ENCODE peak calls at places on chromosomes 4 and X, in four cellular contexts. Y is GM10248, D is right lobe of liver, U is B cell. Q is an unnamed sample.

GRCh38 chr4:38615847-38616246 is 48.2 kb upstream of the KLF3 start:
- DNase-seq in D (no peak), U (no peak), Y (no peak), Q (no peak)

GRCh38 chr4:38663801-38664703 is at the start of gene KLF3:
- DNase-seq in Y (peak), U (peak), D (peak), Q (peak)

GRCh38 chr4:156915216-156915615 is 56.4 kb downstream of the PDGFC start:
- DNase-seq in Y (no peak), U (no peak), D (no peak), Q (no peak)

GRCh38 chrX:81556880-81557279 is 355.0 kb downstream of the SH3BGRL start:
- DNase-seq in D (no peak), U (no peak), Y (no peak), Q (no peak)

GRCh38 chrX:40474205-40474626 is 106.6 kb upstream of the ATP6AP2 start:
- DNase-seq in U (no peak), D (peak), Y (no peak), Q (no peak)

GRCh38 chr4:151678048-151678853 is 82.6 kb downstream of the GATB start:
- DNase-seq in D (no peak), U (no peak), Y (no peak), Q (no peak)

GRCh38 chr4:47704693-47705325 is 133.1 kb downstream of the CORIN start:
- DNase-seq in Y (peak), D (peak), U (no peak), Q (peak)

GRCh38 chr4:184375027-184375426 is 99.3 kb downstream of the IRF2 start:
- DNase-seq in D (no peak), U (no peak), Y (no peak), Q (no peak)

GRCh38 chr4:73867783-73868182 is 1.4 kb upstream of the CXCL1 start:
- DNase-seq in Y (no peak), U (no peak), D (no peak), Q (no peak)

GRCh38 chr4:121685257-121685656 is 11.5 kb downstream of the ANXA5 start:
- DNase-seq in D (no peak), Y (no peak), U (no peak), Q (no peak)

GRCh38 chr4:158446106-158446505 is 75.6 kb upstream of the RXFP1 start:
- DNase-seq in Y (no peak), D (no peak), U (no peak), Q (no peak)

DNA sequence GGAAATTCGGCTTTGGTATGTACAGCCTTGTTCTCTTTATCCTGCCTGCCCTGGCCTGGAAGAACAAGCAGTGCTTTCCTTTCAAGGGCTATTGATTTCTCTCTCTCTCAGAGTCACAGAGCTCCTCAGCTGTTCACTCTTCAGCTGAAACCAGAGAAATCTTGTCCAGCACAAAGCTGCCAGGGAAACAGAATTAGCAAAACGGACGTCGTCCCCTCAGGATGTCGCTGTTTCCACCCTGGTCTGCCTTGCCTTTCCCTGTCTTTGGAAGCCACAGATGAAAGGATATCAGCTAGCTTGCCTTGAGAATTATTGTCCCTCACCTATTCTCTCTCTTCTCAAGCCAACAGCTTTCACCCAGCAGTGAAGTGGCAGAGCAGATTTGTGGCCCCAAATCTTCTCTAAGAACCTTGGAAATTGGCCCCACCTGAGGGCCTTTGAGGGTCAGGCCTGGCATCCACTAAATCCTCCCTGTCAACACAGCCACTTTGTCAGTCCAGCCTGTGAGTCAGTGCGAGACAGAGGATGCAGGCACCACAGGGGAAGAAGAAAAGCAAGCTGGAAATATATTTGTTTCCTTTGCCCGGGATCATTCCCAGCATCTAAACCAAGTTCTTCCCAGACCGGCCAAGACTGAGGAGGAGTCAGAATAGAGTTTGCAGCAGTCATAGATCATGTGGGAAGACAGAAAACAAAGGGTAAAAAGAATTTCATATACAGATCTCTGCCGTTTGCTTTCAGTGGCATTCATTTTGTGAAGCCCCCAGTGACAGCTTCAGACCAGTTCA is 63.8 kb upstream of the MTM1 start:
- DNase-seq in Y (no peak), U (no peak), D (no peak), Q (no peak)
- TF ChIP-seq CTCF in Y (no peak), U (no peak), D (no peak), Q (no peak)

GRCh38 chr4:130333241-130333759 is 1237.3 kb downstream of the C4orf33 start:
- DNase-seq in Y (no peak), U (no peak), D (no peak), Q (no peak)

GRCh38 chr4:130335417-130336194 is 1239.7 kb downstream of the C4orf33 start:
- DNase-seq in U (no peak), D (no peak), Y (no peak), Q (no peak)

DNA sequence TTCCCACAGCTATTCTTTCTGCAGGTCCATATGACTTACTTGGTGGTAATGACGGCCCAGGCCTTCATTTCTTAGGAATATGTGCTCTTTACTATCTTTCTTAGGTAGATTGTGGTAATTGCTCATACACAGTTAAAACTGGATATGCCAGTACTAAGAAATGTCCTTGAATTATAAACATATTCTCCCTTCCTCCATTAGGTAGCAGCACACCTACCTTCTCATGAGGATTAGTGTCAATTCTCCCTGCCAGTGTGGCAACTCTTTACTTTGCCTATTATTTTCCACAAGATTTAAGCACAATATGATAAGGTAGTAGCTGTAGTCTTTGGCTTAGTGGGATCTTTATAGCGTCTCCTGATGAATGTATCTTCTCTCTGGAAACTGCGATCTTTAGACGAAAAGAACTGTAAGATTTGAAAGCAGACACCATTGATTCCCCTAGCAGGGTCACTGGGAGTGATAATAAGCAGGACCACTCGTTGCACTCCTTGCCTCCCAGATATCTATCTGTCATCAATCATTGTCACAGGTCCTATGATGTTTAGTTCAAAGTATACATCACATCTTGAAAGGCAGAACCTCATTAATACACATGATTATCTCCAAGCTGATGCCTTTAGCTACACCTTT is 1240.7 kb downstream of the C4orf33 start:
- DNase-seq in D (no peak), Y (no peak), U (no peak), Q (no peak)
- TF ChIP-seq CTCF in D (no peak), Y (peak), U (peak), Q (peak)

GRCh38 chr4:79241846-79242245 is 84.0 kb downstream of the NAA11 start:
- DNase-seq in U (no peak), Y (no peak), D (no peak), Q (no peak)
- TF ChIP-seq CTCF in U (no peak), Y (no peak), D (no peak), Q (no peak)

DNA sequence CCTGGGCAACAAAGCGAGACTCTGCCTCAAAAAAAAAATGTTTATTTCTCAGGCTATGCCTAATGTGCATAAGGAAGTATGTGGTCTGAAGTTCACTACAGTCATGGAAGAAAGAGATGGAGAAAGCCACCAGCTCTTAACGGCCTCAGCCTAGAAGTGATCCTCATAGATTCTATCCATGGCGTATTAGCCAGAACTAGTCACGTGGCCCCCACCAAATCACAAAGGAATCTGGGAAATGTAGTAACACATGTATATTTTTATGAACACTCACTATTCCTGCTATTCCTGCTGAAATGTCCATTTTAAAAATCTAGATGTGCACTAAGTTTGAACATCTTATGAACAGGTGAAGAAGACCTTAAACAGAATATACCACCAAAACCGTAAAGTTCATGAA is 33.8 kb downstream of the MTTP start:
- DNase-seq in Y (no peak), U (no peak), D (no peak), Q (no peak)
- TF ChIP-seq CTCF in Y (no peak), U (no peak), D (no peak), Q (no peak)